ENCODE peak calls at places on chromosomes 13 and 19, in nine cellular contexts. One of them, this sample, is unnamed.
A peak's percentile ranks its signal among the peaks of the same experiment; 100 is the strongest.

GRCh38 chr13:48424212-48424611 is 11.3 kb upstream of the LPAR6 start:
- DNase-seq in PC-3: peak; percentile 35
- DNase-seq in MM.1S: no peak
- DNase-seq in OCI-LY7: no peak
- DNase-seq in GM23338: no peak
- DNase-seq in hepatocyte: no peak
- DNase-seq in HCT116: no peak
- DNase-seq in SK-N-SH: no peak
- DNase-seq in GM23248: no peak
- DNase-seq in this sample: no peak

GRCh38 chr19:40521276-40521675 is 54.5 kb downstream of the SPTBN4 start:
- DNase-seq in hepatocyte: no peak
- DNase-seq in HCT116: no peak
- DNase-seq in OCI-LY7: peak; percentile 38
- DNase-seq in SK-N-SH: no peak
- DNase-seq in PC-3: peak; percentile 23
- DNase-seq in GM23248: peak; percentile 38
- DNase-seq in GM23338: no peak
- DNase-seq in MM.1S: peak; percentile 27
- DNase-seq in this sample: no peak

GRCh38 chr13:101785858-101786257 is 333.4 kb downstream of the ITGBL1 start:
- DNase-seq in GM23338: peak; percentile 77
- DNase-seq in MM.1S: peak; percentile 38
- DNase-seq in GM23248: peak; percentile 38
- DNase-seq in hepatocyte: peak; percentile 43
- DNase-seq in HCT116: peak; percentile 10
- DNase-seq in PC-3: peak; percentile 59
- DNase-seq in SK-N-SH: peak; percentile 22
- DNase-seq in OCI-LY7: peak; percentile 1
- DNase-seq in this sample: peak; percentile 64

GRCh38 chr13:85543144-85543543 is 256.1 kb downstream of the SLITRK6 start:
- DNase-seq in hepatocyte: no peak
- DNase-seq in HCT116: no peak
- DNase-seq in GM23338: no peak
- DNase-seq in PC-3: peak; percentile 73
- DNase-seq in MM.1S: no peak
- DNase-seq in GM23248: no peak
- DNase-seq in OCI-LY7: no peak
- DNase-seq in SK-N-SH: no peak
- DNase-seq in this sample: no peak

GRCh38 chr19:44767295-44768180 is 10.2 kb upstream of the CBLC start:
- DNase-seq in GM23338: no peak
- DNase-seq in SK-N-SH: no peak
- DNase-seq in hepatocyte: no peak
- DNase-seq in HCT116: no peak
- DNase-seq in OCI-LY7: no peak
- DNase-seq in PC-3: no peak
- DNase-seq in MM.1S: no peak
- DNase-seq in GM23248: no peak
- DNase-seq in this sample: no peak

GRCh38 chr19:38047641-38048040 is 140.6 kb downstream of the SIPA1L3 start:
- DNase-seq in GM23248: no peak
- DNase-seq in PC-3: no peak
- DNase-seq in SK-N-SH: no peak
- DNase-seq in hepatocyte: no peak
- DNase-seq in OCI-LY7: no peak
- DNase-seq in GM23338: no peak
- DNase-seq in MM.1S: no peak
- DNase-seq in HCT116: no peak
- DNase-seq in this sample: peak; percentile 86

GRCh38 chr13:36211567-36211966 is 2.8 kb downstream of the SOHLH2 start:
- DNase-seq in OCI-LY7: no peak
- DNase-seq in GM23248: no peak
- DNase-seq in hepatocyte: no peak
- DNase-seq in GM23338: no peak
- DNase-seq in MM.1S: no peak
- DNase-seq in HCT116: no peak
- DNase-seq in PC-3: no peak
- DNase-seq in SK-N-SH: no peak
- DNase-seq in this sample: no peak

GRCh38 chr13:25406377-25406776 is 34.6 kb downstream of the ATP8A2 start:
- DNase-seq in PC-3: peak; percentile 4
- DNase-seq in SK-N-SH: no peak
- DNase-seq in GM23338: peak; percentile 36
- DNase-seq in HCT116: peak; percentile 8
- DNase-seq in OCI-LY7: peak; percentile 4
- DNase-seq in GM23248: no peak
- DNase-seq in hepatocyte: no peak
- DNase-seq in MM.1S: no peak
- DNase-seq in this sample: peak; percentile 37

GRCh38 chr13:52109096-52109495 is 19.8 kb downstream of the NEK5 start:
- DNase-seq in GM23338: peak; percentile 33
- DNase-seq in HCT116: no peak
- DNase-seq in GM23248: no peak
- DNase-seq in MM.1S: no peak
- DNase-seq in hepatocyte: peak; percentile 19
- DNase-seq in SK-N-SH: no peak
- DNase-seq in PC-3: no peak
- DNase-seq in OCI-LY7: no peak
- DNase-seq in this sample: no peak

GRCh38 chr19:36113895-36114762 is 546 bp downstream of the POLR2I start:
- DNase-seq in hepatocyte: peak; percentile 61
- DNase-seq in MM.1S: no peak
- DNase-seq in SK-N-SH: peak; percentile 65
- DNase-seq in PC-3: peak; percentile 25
- DNase-seq in GM23248: peak; percentile 60
- DNase-seq in GM23338: peak; percentile 83
- DNase-seq in HCT116: no peak
- DNase-seq in OCI-LY7: peak; percentile 38
- DNase-seq in this sample: peak; percentile 45

GRCh38 chr19:57389730-57390598 is at the start of gene ZNF548:
- DNase-seq in OCI-LY7: peak; percentile 98
- DNase-seq in PC-3: peak; percentile 98
- DNase-seq in HCT116: peak; percentile 98
- DNase-seq in hepatocyte: peak; percentile 98
- DNase-seq in GM23338: peak; percentile 99
- DNase-seq in SK-N-SH: peak; percentile 89
- DNase-seq in GM23248: peak; percentile 99
- DNase-seq in MM.1S: peak; percentile 97
- DNase-seq in this sample: peak; percentile 99

GRCh38 chr13:54682184-54682583 is 1653.6 kb downstream of the OLFM4 start:
- DNase-seq in HCT116: no peak
- DNase-seq in MM.1S: no peak
- DNase-seq in SK-N-SH: no peak
- DNase-seq in OCI-LY7: no peak
- DNase-seq in GM23338: no peak
- DNase-seq in hepatocyte: no peak
- DNase-seq in PC-3: no peak
- DNase-seq in GM23248: no peak
- DNase-seq in this sample: no peak

GRCh38 chr13:25046985-25047660 is 48.8 kb upstream of the PABPC3 start:
- DNase-seq in PC-3: no peak
- DNase-seq in HCT116: no peak
- DNase-seq in OCI-LY7: no peak
- DNase-seq in GM23248: peak; percentile 67
- DNase-seq in hepatocyte: peak; percentile 43
- DNase-seq in SK-N-SH: peak; percentile 57
- DNase-seq in MM.1S: no peak
- DNase-seq in GM23338: peak; percentile 82
- DNase-seq in this sample: peak; percentile 83

GRCh38 chr19:17127671-17128070 is 52.1 kb downstream of the MYO9B start:
- DNase-seq in PC-3: no peak
- DNase-seq in HCT116: no peak
- DNase-seq in SK-N-SH: no peak
- DNase-seq in GM23338: no peak
- DNase-seq in MM.1S: no peak
- DNase-seq in OCI-LY7: no peak
- DNase-seq in hepatocyte: no peak
- DNase-seq in GM23248: no peak
- DNase-seq in this sample: no peak

GRCh38 chr13:79678100-79678499 is 197.1 kb downstream of the NDFIP2 start:
- DNase-seq in HCT116: no peak
- DNase-seq in GM23248: peak; percentile 28
- DNase-seq in MM.1S: no peak
- DNase-seq in GM23338: no peak
- DNase-seq in OCI-LY7: no peak
- DNase-seq in hepatocyte: peak; percentile 21
- DNase-seq in PC-3: peak; percentile 38
- DNase-seq in SK-N-SH: no peak
- DNase-seq in this sample: no peak

GRCh38 chr19:15427350-15427700 is 8.5 kb upstream of the AKAP8L start:
- DNase-seq in SK-N-SH: no peak
- DNase-seq in hepatocyte: no peak
- DNase-seq in GM23248: no peak
- DNase-seq in OCI-LY7: no peak
- DNase-seq in GM23338: no peak
- DNase-seq in PC-3: no peak
- DNase-seq in HCT116: no peak
- DNase-seq in MM.1S: no peak
- DNase-seq in this sample: no peak

GRCh38 chr13:110396913-110397379 is 89.9 kb downstream of the COL4A2 start:
- DNase-seq in GM23338: no peak
- DNase-seq in SK-N-SH: no peak
- DNase-seq in MM.1S: no peak
- DNase-seq in PC-3: peak; percentile 92
- DNase-seq in HCT116: no peak
- DNase-seq in hepatocyte: peak; percentile 73
- DNase-seq in GM23248: peak; percentile 100
- DNase-seq in OCI-LY7: no peak
- DNase-seq in this sample: no peak

GRCh38 chr13:107512551-107512950 is 702.8 kb downstream of the LIG4 start:
- DNase-seq in MM.1S: no peak
- DNase-seq in hepatocyte: no peak
- DNase-seq in GM23248: no peak
- DNase-seq in SK-N-SH: no peak
- DNase-seq in GM23338: peak; percentile 55
- DNase-seq in OCI-LY7: no peak
- DNase-seq in HCT116: no peak
- DNase-seq in PC-3: no peak
- DNase-seq in this sample: peak; percentile 8

GRCh38 chr19:29117926-29118325 is 95.0 kb downstream of the UQCRFS1 start:
- DNase-seq in SK-N-SH: no peak
- DNase-seq in GM23248: no peak
- DNase-seq in PC-3: no peak
- DNase-seq in hepatocyte: no peak
- DNase-seq in OCI-LY7: no peak
- DNase-seq in MM.1S: no peak
- DNase-seq in HCT116: no peak
- DNase-seq in GM23338: no peak
- DNase-seq in this sample: no peak

DNA sequence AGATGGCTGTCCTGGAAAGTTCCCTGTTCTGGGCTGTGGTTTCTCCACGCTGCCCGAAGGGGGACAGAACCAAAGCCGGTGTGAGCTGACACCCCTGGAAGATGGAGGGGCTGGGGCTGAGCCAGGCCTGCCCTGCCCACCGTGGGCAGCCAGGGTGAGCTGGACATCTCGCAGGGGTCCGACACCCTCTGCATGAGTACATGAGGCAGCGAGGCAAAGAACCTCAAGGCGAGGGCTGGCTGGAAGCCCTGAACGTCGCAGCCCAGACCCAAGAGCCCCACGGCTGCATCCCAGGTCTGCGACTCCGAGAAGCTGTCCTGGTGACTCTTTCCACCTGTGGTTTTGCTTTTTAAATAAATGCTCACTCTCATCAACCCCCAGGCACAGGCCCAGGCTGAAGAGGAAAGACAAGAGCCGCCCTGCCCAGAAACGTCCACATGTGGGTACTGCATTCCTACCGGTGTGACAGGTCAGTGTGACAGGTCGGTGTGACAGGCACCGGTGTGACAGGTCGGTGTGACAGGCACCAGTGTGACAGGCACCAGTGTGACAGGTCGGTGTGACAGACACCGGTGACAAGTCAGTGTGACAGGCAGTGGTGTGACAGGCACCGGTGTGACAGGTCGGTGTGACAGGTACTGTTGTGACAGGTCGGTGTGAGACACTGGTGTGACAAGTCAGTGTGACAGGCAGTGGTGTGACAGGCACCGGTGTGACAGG is 30.6 kb downstream of the GAS6 start:
- DNase-seq in GM23338: no peak
- DNase-seq in MM.1S: no peak
- DNase-seq in HCT116: no peak
- DNase-seq in PC-3: no peak
- DNase-seq in OCI-LY7: no peak
- DNase-seq in SK-N-SH: no peak
- DNase-seq in GM23248: no peak
- DNase-seq in hepatocyte: no peak
- DNase-seq in this sample: no peak
- H2AFZ ChIP-seq in GM23338: no peak overlapping the region
- H2AFZ ChIP-seq in MM.1S: no peak overlapping the region
- H2AFZ ChIP-seq in HCT116: no peak overlapping the region
- H2AFZ ChIP-seq in PC-3: no peak overlapping the region
- H2AFZ ChIP-seq in OCI-LY7: no peak overlapping the region
- H2AFZ ChIP-seq in SK-N-SH: no peak overlapping the region
- H2AFZ ChIP-seq in GM23248: no peak overlapping the region
- H2AFZ ChIP-seq in hepatocyte: no peak overlapping the region
- H2AFZ ChIP-seq in this sample: no peak overlapping the region

GRCh38 chr19:926595-927043 is 784 bp downstream of the ARID3A start:
- DNase-seq in HCT116: no peak
- DNase-seq in PC-3: peak; percentile 26
- DNase-seq in GM23338: peak; percentile 69
- DNase-seq in OCI-LY7: peak; percentile 84
- DNase-seq in MM.1S: peak; percentile 70
- DNase-seq in GM23248: peak; percentile 73
- DNase-seq in SK-N-SH: no peak
- DNase-seq in hepatocyte: peak; percentile 75
- DNase-seq in this sample: peak; percentile 65
- TF ChIP-seq EZH2phosphoT487 in HCT116: no peak
- TF ChIP-seq EZH2phosphoT487 in PC-3: no peak
- TF ChIP-seq EZH2phosphoT487 in GM23338: no peak
- TF ChIP-seq EZH2phosphoT487 in OCI-LY7: no peak
- TF ChIP-seq EZH2phosphoT487 in MM.1S: no peak
- TF ChIP-seq EZH2phosphoT487 in GM23248: no peak
- TF ChIP-seq EZH2phosphoT487 in SK-N-SH: no peak
- TF ChIP-seq EZH2phosphoT487 in hepatocyte: no peak
- TF ChIP-seq EZH2phosphoT487 in this sample: no peak

GRCh38 chr19:3669616-3670257 is 30.5 kb downstream of the PIP5K1C start:
- DNase-seq in PC-3: no peak
- DNase-seq in hepatocyte: no peak
- DNase-seq in GM23248: no peak
- DNase-seq in MM.1S: no peak
- DNase-seq in OCI-LY7: no peak
- DNase-seq in GM23338: no peak
- DNase-seq in SK-N-SH: no peak
- DNase-seq in HCT116: no peak
- DNase-seq in this sample: no peak
- H3K4me3 ChIP-seq in PC-3: no peak overlapping the region
- H3K4me3 ChIP-seq in hepatocyte: no peak overlapping the region
- H3K4me3 ChIP-seq in GM23248: no peak overlapping the region
- H3K4me3 ChIP-seq in MM.1S: no peak overlapping the region
- H3K4me3 ChIP-seq in OCI-LY7: no peak overlapping the region
- H3K4me3 ChIP-seq in GM23338: no peak overlapping the region
- H3K4me3 ChIP-seq in SK-N-SH: no peak overlapping the region
- H3K4me3 ChIP-seq in HCT116: no peak overlapping the region
- H3K4me3 ChIP-seq in this sample: no peak overlapping the region

DNA sequence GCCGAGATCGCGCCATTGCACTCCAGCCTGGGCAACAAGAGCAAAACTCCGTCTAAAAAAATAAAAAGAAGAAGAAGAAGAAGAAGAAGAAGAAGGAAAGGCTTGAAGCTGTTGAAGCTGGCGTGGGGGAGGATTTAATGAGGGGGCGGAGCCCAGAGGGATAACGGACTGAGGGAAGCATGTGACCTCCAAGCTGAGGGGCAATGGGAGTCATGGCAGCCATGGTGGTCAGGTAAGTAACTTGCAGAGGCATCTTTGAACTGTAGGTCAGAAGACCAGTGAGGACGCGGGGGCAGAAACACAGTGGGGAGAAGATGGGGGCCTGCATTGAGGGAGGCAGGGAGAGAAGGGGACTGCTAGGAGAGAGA is 13.3 kb downstream of the TMEM160 start:
- DNase-seq in PC-3: peak; percentile 18
- DNase-seq in hepatocyte: no peak
- DNase-seq in OCI-LY7: peak; percentile 85
- DNase-seq in GM23248: peak; percentile 43
- DNase-seq in MM.1S: no peak
- DNase-seq in HCT116: no peak
- DNase-seq in GM23338: peak; percentile 84
- DNase-seq in SK-N-SH: peak; percentile 38
- DNase-seq in this sample: peak; percentile 86
- H2AFZ ChIP-seq in PC-3: peak overlapping the region; percentile 83
- H2AFZ ChIP-seq in hepatocyte: peak overlapping the region; percentile 61
- H2AFZ ChIP-seq in OCI-LY7: peak overlapping the region; percentile 89
- H2AFZ ChIP-seq in GM23248: peak overlapping the region; percentile 74
- H2AFZ ChIP-seq in MM.1S: peak overlapping the region; percentile 91
- H2AFZ ChIP-seq in HCT116: peak overlapping the region; percentile 56
- H2AFZ ChIP-seq in GM23338: no peak overlapping the region
- H2AFZ ChIP-seq in SK-N-SH: peak overlapping the region; percentile 61
- H2AFZ ChIP-seq in this sample: peak overlapping the region; percentile 89

This sample was measured in neural progenitor cell.